ENCODE peak calls at places on chromosomes 16 and 17, in five cellular contexts. One of them, this sample, is unnamed.

GRCh38 chr16:67431077-67431804 is at the start of gene HSD11B2:
- DNase-seq in K562: no peak
- DNase-seq in GM23338: peak; percentile 83
- DNase-seq in upper lobe of left lung: peak; percentile 93
- DNase-seq in endothelial cell of umbilical vein: peak; percentile 57
- DNase-seq in this sample: peak; percentile 85

GRCh38 chr17:5437721-5438317 is 1.1 kb downstream of the C1QBP start:
- DNase-seq in upper lobe of left lung: no peak
- DNase-seq in endothelial cell of umbilical vein: no peak
- DNase-seq in GM23338: no peak
- DNase-seq in K562: no peak
- DNase-seq in this sample: no peak

GRCh38 chr17:83034525-83034924 is 44.9 kb upstream of the METRNL start:
- DNase-seq in upper lobe of left lung: peak; percentile 36
- DNase-seq in GM23338: no peak
- DNase-seq in endothelial cell of umbilical vein: no peak
- DNase-seq in K562: no peak
- DNase-seq in this sample: no peak

GRCh38 chr16:35552763-35553162 is 2093.4 kb downstream of the TP53TG3F start:
- DNase-seq in K562: no peak
- DNase-seq in GM23338: no peak
- DNase-seq in endothelial cell of umbilical vein: no peak
- DNase-seq in upper lobe of left lung: peak; percentile 53
- DNase-seq in this sample: no peak

GRCh38 chr16:49513040-49513439 is 139.4 kb downstream of the C16orf78 start:
- DNase-seq in K562: peak; percentile 49
- DNase-seq in endothelial cell of umbilical vein: no peak
- DNase-seq in upper lobe of left lung: no peak
- DNase-seq in GM23338: peak; percentile 66
- DNase-seq in this sample: peak; percentile 41

GRCh38 chr17:72609501-72609900 is 483.0 kb downstream of the SLC39A11 start:
- DNase-seq in GM23338: no peak
- DNase-seq in endothelial cell of umbilical vein: no peak
- DNase-seq in K562: no peak
- DNase-seq in upper lobe of left lung: no peak
- DNase-seq in this sample: no peak

GRCh38 chr16:69423189-69423588 is 1.2 kb upstream of the CYB5B start:
- DNase-seq in GM23338: peak; percentile 17
- DNase-seq in endothelial cell of umbilical vein: no peak
- DNase-seq in upper lobe of left lung: no peak
- DNase-seq in K562: no peak
- DNase-seq in this sample: no peak

GRCh38 chr17:75109047-75109406 is 742 bp upstream of the ARMC7 start:
- DNase-seq in endothelial cell of umbilical vein: no peak
- DNase-seq in K562: no peak
- DNase-seq in upper lobe of left lung: no peak
- DNase-seq in GM23338: peak; percentile 67
- DNase-seq in this sample: no peak

GRCh38 chr17:31677036-31677435 is 182.0 kb downstream of the COPRS start:
- DNase-seq in endothelial cell of umbilical vein: no peak
- DNase-seq in GM23338: no peak
- DNase-seq in upper lobe of left lung: no peak
- DNase-seq in K562: no peak
- DNase-seq in this sample: no peak

GRCh38 chr17:3895354-3895753 is 2.5 kb upstream of the CAMKK1 start:
- DNase-seq in K562: no peak
- DNase-seq in upper lobe of left lung: no peak
- DNase-seq in GM23338: no peak
- DNase-seq in endothelial cell of umbilical vein: no peak
- DNase-seq in this sample: no peak

GRCh38 chr17:3896108-3897099 is 3.6 kb upstream of the CAMKK1 start:
- DNase-seq in K562: no peak
- DNase-seq in endothelial cell of umbilical vein: no peak
- DNase-seq in GM23338: no peak
- DNase-seq in upper lobe of left lung: no peak
- DNase-seq in this sample: no peak

GRCh38 chr17:3893720-3894116 is 865 bp upstream of the CAMKK1 start:
- DNase-seq in K562: no peak
- DNase-seq in endothelial cell of umbilical vein: no peak
- DNase-seq in upper lobe of left lung: no peak
- DNase-seq in GM23338: no peak
- DNase-seq in this sample: no peak

GRCh38 chr17:3894188-3894587 is 1.3 kb upstream of the CAMKK1 start:
- DNase-seq in upper lobe of left lung: no peak
- DNase-seq in GM23338: no peak
- DNase-seq in K562: no peak
- DNase-seq in endothelial cell of umbilical vein: no peak
- DNase-seq in this sample: no peak

DNA sequence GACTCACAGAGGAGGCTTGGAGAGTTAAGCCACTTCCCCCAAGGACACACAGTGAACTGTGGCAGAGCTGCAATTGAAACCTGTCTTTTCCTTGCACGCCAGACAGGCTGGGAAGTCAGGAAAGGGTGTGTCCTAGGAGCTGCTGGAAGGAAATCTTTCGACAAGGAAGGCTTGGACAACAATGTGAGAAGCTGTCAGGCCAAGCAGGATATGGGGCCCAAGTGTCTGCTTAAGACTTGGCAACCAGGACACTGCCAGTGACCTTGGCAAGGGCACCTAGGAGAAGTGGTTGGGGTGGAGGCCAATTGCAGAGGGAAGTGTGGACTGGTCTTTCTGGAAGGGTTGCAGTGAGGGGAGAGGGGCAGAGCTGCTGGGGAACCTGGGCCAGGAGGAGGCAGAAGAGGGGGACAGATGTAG is 2.1 kb upstream of the CAMKK1 start:
- DNase-seq in GM23338: no peak
- DNase-seq in endothelial cell of umbilical vein: peak; percentile 60
- DNase-seq in upper lobe of left lung: no peak
- DNase-seq in K562: no peak
- DNase-seq in this sample: no peak
- TF ChIP-seq POLR2AphosphoS5 in GM23338: no peak
- TF ChIP-seq POLR2AphosphoS5 in endothelial cell of umbilical vein: no peak
- TF ChIP-seq POLR2AphosphoS5 in upper lobe of left lung: peak; percentile 80
- TF ChIP-seq POLR2AphosphoS5 in K562: no peak
- TF ChIP-seq POLR2AphosphoS5 in this sample: no peak

GRCh38 chr17:38748329-38749221 is at the start of gene PCGF2:
- DNase-seq in upper lobe of left lung: peak; percentile 89
- DNase-seq in GM23338: peak; percentile 98
- DNase-seq in endothelial cell of umbilical vein: peak; percentile 83
- DNase-seq in K562: peak; percentile 85
- DNase-seq in this sample: peak; percentile 87
- H3K4me1 ChIP-seq in upper lobe of left lung: peaks cover 58% of the 10 kb centered on the region
- H3K4me1 ChIP-seq in GM23338: peaks cover 49% of the 10 kb centered on the region
- H3K4me1 ChIP-seq in endothelial cell of umbilical vein: peaks cover 47% of the 10 kb centered on the region
- H3K4me1 ChIP-seq in K562: peaks cover 60% of the 10 kb centered on the region
- H3K4me1 ChIP-seq in this sample: peaks cover 50% of the 10 kb centered on the region

DNA sequence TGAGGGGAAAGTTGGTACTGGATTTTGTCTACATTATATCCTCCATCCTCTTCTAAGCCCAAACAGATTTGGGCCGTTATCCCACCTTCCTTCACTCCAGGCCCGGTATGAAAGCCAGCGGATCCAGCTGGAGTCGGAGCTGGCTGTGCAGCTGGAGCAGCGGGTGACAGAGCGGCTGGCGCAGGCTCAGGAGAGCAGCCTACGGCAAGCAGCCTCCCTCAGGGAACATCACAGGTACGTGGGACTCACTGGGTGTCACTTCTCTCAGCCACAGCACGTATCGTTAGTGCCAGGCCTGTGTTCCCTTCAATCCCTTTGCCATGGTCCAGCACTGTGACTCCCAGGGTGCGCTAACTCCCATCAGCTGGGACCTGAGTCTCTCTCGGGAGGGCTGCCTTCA is 11.3 kb downstream of the CNTROB start:
- DNase-seq in K562: no peak
- DNase-seq in upper lobe of left lung: no peak
- DNase-seq in GM23338: no peak
- DNase-seq in endothelial cell of umbilical vein: no peak
- DNase-seq in this sample: no peak
- H3K36me3 ChIP-seq in K562: peaks cover 68% of the 10 kb centered on the region
- H3K36me3 ChIP-seq in upper lobe of left lung: peaks cover 91% of the 10 kb centered on the region
- H3K36me3 ChIP-seq in GM23338: no peaks in the 10 kb centered on the region
- H3K36me3 ChIP-seq in endothelial cell of umbilical vein: peaks cover 25% of the 10 kb centered on the region
- H3K36me3 ChIP-seq in this sample: peaks cover 4% of the 10 kb centered on the region

GRCh38 chr17:49549311-49549605 is 26.4 kb upstream of the NXPH3 start:
- DNase-seq in upper lobe of left lung: no peak
- DNase-seq in endothelial cell of umbilical vein: no peak
- DNase-seq in K562: no peak
- DNase-seq in GM23338: no peak
- DNase-seq in this sample: peak; percentile 43
- TF ChIP-seq POLR2AphosphoS5 in upper lobe of left lung: no peak
- TF ChIP-seq POLR2AphosphoS5 in endothelial cell of umbilical vein: no peak
- TF ChIP-seq POLR2AphosphoS5 in K562: no peak
- TF ChIP-seq POLR2AphosphoS5 in GM23338: no peak
- TF ChIP-seq POLR2AphosphoS5 in this sample: no peak

DNA sequence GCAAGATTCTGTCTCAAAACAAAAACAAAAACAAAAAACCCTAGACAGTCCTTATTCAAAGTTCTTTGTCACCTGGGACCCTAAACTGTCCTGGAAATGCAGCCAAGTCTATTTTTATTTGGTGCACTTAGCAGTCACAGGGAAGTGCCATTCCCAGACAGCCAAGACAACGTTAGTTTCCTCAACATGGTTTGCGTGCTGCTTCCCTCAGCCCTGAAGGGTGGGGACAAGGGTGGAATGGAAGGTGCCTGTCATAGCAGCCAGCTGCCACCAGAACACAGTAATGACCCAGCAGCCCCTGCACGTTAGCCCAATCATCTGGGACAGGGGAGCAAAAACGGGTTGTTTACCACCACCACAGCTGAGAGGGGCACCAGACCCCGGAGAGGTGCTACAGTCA is 16.9 kb downstream of the CREBBP start:
- DNase-seq in upper lobe of left lung: no peak
- DNase-seq in endothelial cell of umbilical vein: no peak
- DNase-seq in GM23338: no peak
- DNase-seq in K562: no peak
- DNase-seq in this sample: no peak
- H3K4me1 ChIP-seq in upper lobe of left lung: peaks cover 87% of the 10 kb centered on the region
- H3K4me1 ChIP-seq in endothelial cell of umbilical vein: peaks cover 17% of the 10 kb centered on the region
- H3K4me1 ChIP-seq in GM23338: peaks cover 29% of the 10 kb centered on the region
- H3K4me1 ChIP-seq in K562: peaks cover 30% of the 10 kb centered on the region
- H3K4me1 ChIP-seq in this sample: peaks cover 83% of the 10 kb centered on the region